ENCODE peak calls at places on chromosomes 4 and X, in ten cellular contexts. One of them, this sample, is unnamed.

GRCh38 chr4:109629775-109630174 is 69.7 kb downstream of the MCUB start:
- DNase-seq in lower leg skin: no peak
- DNase-seq in left lung: no peak
- DNase-seq in right lobe of liver: no peak
- DNase-seq in A549: no peak
- DNase-seq in endothelial cell of umbilical vein: no peak
- DNase-seq in Calu3: no peak
- DNase-seq in breast epithelium: no peak
- DNase-seq in fibroblast of lung: no peak
- DNase-seq in OCI-LY7: no peak
- DNase-seq in this sample: no peak

GRCh38 chr4:118352843-118353373 is at the start of gene PRSS12:
- DNase-seq in left lung: peak
- DNase-seq in fibroblast of lung: peak
- DNase-seq in right lobe of liver: peak
- DNase-seq in endothelial cell of umbilical vein: peak
- DNase-seq in Calu3: peak
- DNase-seq in OCI-LY7: no peak
- DNase-seq in lower leg skin: peak
- DNase-seq in breast epithelium: no peak
- DNase-seq in A549: peak
- DNase-seq in this sample: peak

GRCh38 chr4:74543983-74544382 is 99.0 kb downstream of the AREG start:
- DNase-seq in endothelial cell of umbilical vein: no peak
- DNase-seq in A549: peak
- DNase-seq in fibroblast of lung: peak
- DNase-seq in right lobe of liver: no peak
- DNase-seq in Calu3: no peak
- DNase-seq in left lung: no peak
- DNase-seq in OCI-LY7: no peak
- DNase-seq in lower leg skin: no peak
- DNase-seq in breast epithelium: no peak
- DNase-seq in this sample: no peak

GRCh38 chr4:56286763-56287162 is 100.5 kb downstream of the AASDH start:
- DNase-seq in left lung: no peak
- DNase-seq in OCI-LY7: no peak
- DNase-seq in breast epithelium: no peak
- DNase-seq in endothelial cell of umbilical vein: no peak
- DNase-seq in right lobe of liver: no peak
- DNase-seq in A549: no peak
- DNase-seq in Calu3: no peak
- DNase-seq in lower leg skin: no peak
- DNase-seq in fibroblast of lung: no peak
- DNase-seq in this sample: peak

GRCh38 chr4:107734120-107734519 is 14.1 kb upstream of the PAPSS1 start:
- DNase-seq in left lung: no peak
- DNase-seq in endothelial cell of umbilical vein: no peak
- DNase-seq in Calu3: peak
- DNase-seq in right lobe of liver: no peak
- DNase-seq in breast epithelium: no peak
- DNase-seq in lower leg skin: no peak
- DNase-seq in OCI-LY7: peak
- DNase-seq in fibroblast of lung: no peak
- DNase-seq in A549: peak
- DNase-seq in this sample: peak

GRCh38 chrX:10111364-10112148 is 45.2 kb upstream of the CLCN4 start:
- DNase-seq in fibroblast of lung: no peak
- DNase-seq in A549: no peak
- DNase-seq in lower leg skin: no peak
- DNase-seq in Calu3: no peak
- DNase-seq in right lobe of liver: no peak
- DNase-seq in OCI-LY7: peak
- DNase-seq in endothelial cell of umbilical vein: peak
- DNase-seq in breast epithelium: no peak
- DNase-seq in left lung: no peak
- DNase-seq in this sample: no peak

GRCh38 chr4:53196872-53197759 is 168.7 kb downstream of the SCFD2 start:
- DNase-seq in endothelial cell of umbilical vein: peak
- DNase-seq in fibroblast of lung: peak
- DNase-seq in right lobe of liver: no peak
- DNase-seq in breast epithelium: no peak
- DNase-seq in OCI-LY7: peak
- DNase-seq in left lung: no peak
- DNase-seq in Calu3: peak
- DNase-seq in A549: peak
- DNase-seq in lower leg skin: no peak
- DNase-seq in this sample: peak

GRCh38 chr4:150679018-150679766 is 97.2 kb downstream of the MAB21L2 start:
- DNase-seq in right lobe of liver: no peak
- DNase-seq in left lung: no peak
- DNase-seq in A549: no peak
- DNase-seq in Calu3: no peak
- DNase-seq in lower leg skin: no peak
- DNase-seq in endothelial cell of umbilical vein: no peak
- DNase-seq in OCI-LY7: no peak
- DNase-seq in fibroblast of lung: no peak
- DNase-seq in breast epithelium: no peak
- DNase-seq in this sample: no peak

GRCh38 chr4:54064317-54065275 is at the start of gene CHIC2:
- DNase-seq in fibroblast of lung: peak
- DNase-seq in left lung: peak
- DNase-seq in A549: peak
- DNase-seq in endothelial cell of umbilical vein: peak
- DNase-seq in OCI-LY7: peak
- DNase-seq in right lobe of liver: peak
- DNase-seq in breast epithelium: peak
- DNase-seq in Calu3: peak
- DNase-seq in lower leg skin: peak
- DNase-seq in this sample: peak

GRCh38 chrX:143669395-143669794 is 33.5 kb upstream of the SLITRK4 start:
- DNase-seq in right lobe of liver: no peak
- DNase-seq in endothelial cell of umbilical vein: no peak
- DNase-seq in Calu3: no peak
- DNase-seq in left lung: no peak
- DNase-seq in lower leg skin: no peak
- DNase-seq in breast epithelium: no peak
- DNase-seq in A549: no peak
- DNase-seq in OCI-LY7: no peak
- DNase-seq in fibroblast of lung: no peak
- DNase-seq in this sample: peak
- TF ChIP-seq CTCF in right lobe of liver: no peak
- TF ChIP-seq CTCF in endothelial cell of umbilical vein: no peak
- TF ChIP-seq CTCF in Calu3: no peak
- TF ChIP-seq CTCF in left lung: no peak
- TF ChIP-seq CTCF in lower leg skin: no peak
- TF ChIP-seq CTCF in breast epithelium: no peak
- TF ChIP-seq CTCF in A549: no peak
- TF ChIP-seq CTCF in OCI-LY7: peak
- TF ChIP-seq CTCF in fibroblast of lung: no peak
- TF ChIP-seq CTCF in this sample: peak

DNA sequence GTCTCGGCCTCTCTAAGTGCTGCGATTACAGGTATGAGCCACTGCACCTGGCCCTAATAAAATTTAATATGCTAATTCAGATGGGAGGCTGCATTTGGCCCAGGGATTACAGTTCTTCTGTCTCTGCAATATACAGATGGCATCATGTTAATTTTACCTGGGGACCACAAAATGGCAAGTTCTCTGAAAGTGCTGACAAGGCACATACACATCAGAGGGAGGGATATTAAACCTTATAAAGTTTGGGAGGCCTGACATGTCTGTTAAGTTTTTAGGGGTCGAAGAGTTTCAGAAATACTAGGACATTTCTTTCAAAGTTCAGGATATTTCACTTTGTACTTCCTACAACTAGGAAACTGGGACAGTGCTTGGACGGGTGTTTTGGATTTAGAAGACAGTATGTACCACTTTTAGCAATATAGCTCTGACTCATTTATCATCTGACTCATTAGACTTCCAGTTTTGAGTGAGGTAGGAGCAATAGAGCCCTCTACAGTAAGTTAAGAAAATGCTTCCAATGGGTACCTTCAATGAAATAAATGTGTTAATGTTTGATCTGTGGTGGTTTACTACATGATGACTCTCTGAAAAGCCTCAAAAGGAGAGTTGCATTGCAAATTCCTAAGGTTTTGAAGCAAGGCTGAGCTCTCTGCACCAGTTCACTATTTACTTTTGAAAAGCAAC is 981.0 kb upstream of the HS3ST1 start:
- DNase-seq in endothelial cell of umbilical vein: peak
- DNase-seq in left lung: no peak
- DNase-seq in A549: no peak
- DNase-seq in breast epithelium: no peak
- DNase-seq in lower leg skin: no peak
- DNase-seq in Calu3: no peak
- DNase-seq in OCI-LY7: no peak
- DNase-seq in fibroblast of lung: peak
- DNase-seq in right lobe of liver: no peak
- DNase-seq in this sample: no peak
- TF ChIP-seq CTCF in endothelial cell of umbilical vein: peak
- TF ChIP-seq CTCF in left lung: no peak
- TF ChIP-seq CTCF in A549: no peak
- TF ChIP-seq CTCF in breast epithelium: no peak
- TF ChIP-seq CTCF in lower leg skin: no peak
- TF ChIP-seq CTCF in Calu3: no peak
- TF ChIP-seq CTCF in OCI-LY7: no peak
- TF ChIP-seq CTCF in fibroblast of lung: peak
- TF ChIP-seq CTCF in right lobe of liver: no peak
- TF ChIP-seq CTCF in this sample: no peak

DNA sequence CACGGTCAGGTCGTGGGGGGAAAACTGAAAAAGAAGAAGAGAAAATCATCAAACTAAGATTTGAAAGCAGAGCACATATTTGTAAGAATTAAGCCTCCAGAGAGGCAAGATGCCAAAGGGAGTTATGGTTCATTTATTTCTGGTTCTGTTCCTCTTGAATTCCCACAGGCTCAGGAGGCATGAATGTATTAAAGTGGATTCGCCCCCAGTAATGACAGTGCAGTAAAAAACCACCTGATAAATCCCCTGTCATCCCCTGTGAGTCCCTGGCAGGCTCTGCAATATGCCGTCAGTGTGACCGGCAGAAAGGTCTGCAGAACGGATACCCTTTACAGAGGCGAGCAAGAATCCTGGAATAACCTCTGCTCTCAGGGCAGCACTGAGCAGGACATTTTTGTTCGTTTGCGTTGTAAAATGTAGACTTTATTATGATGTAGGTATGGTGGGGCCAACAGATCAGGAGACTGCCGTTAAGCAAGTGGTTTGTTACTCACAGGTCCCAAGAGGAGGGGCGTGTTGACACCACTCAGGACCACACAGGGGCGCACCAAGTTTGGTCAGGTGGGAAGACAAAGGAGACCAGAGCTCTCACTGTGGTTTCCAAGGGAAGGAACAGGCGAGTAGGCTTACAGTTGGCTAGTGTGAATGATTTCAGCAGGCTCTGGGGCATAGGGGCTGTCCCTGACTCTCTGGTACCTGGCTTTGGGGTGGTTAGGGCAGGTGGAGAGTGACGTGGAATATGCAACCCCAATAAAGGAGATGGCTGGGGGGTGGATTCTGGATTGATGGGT is 75.3 kb downstream of the DHRSX start:
- DNase-seq in fibroblast of lung: no peak
- DNase-seq in endothelial cell of umbilical vein: no peak
- DNase-seq in A549: no peak
- DNase-seq in lower leg skin: no peak
- DNase-seq in right lobe of liver: no peak
- DNase-seq in left lung: no peak
- DNase-seq in OCI-LY7: peak
- DNase-seq in breast epithelium: no peak
- DNase-seq in Calu3: no peak
- DNase-seq in this sample: peak
- TF ChIP-seq CTCF in fibroblast of lung: no peak
- TF ChIP-seq CTCF in endothelial cell of umbilical vein: no peak
- TF ChIP-seq CTCF in A549: no peak
- TF ChIP-seq CTCF in lower leg skin: no peak
- TF ChIP-seq CTCF in right lobe of liver: no peak
- TF ChIP-seq CTCF in left lung: no peak
- TF ChIP-seq CTCF in OCI-LY7: peak
- TF ChIP-seq CTCF in breast epithelium: no peak
- TF ChIP-seq CTCF in Calu3: no peak
- TF ChIP-seq CTCF in this sample: peak

DNA sequence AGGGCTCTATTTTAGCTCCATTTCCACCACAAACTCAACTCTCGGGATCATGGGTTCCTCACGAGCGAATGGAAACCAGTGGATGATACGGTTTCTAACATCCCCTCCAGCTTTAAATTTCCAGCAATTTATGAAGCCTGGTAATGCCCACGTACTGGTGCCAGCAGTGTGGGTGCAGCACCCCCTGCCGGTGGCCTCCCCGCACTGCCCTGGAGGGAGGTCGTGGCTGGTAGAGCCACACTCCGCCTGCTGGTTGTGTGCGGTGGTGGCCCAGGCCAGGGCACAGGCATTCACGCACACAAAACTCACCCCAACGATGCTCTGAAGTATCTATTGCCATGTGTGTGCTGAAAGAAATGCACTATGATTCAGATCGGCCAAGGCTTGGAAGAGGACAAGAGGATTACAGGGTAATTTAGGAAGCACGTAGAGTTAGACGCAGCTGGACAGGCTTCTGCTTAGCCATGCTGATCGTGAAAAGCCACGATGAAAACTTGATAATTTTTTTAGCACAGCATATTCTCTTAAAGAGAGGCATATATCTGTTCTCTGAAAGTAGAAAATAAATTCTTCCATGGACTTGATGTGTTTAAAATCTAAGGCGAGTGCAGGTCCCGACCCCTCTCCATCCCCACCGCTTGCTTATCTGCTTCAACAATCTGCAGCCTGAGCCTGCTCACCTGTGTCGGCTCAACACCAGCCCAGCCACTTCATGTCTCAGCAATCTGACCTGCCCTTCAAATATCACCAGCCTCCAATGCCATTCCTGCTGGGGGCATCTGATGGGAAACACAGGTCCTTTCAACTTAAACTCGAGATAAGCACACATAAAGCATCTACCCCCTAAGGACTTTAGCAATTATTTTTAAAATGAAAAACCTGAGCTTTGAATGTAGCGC is 59.1 kb downstream of the SCD5 start:
- DNase-seq in A549: peak
- DNase-seq in lower leg skin: peak
- DNase-seq in fibroblast of lung: peak
- DNase-seq in right lobe of liver: peak
- DNase-seq in left lung: peak
- DNase-seq in endothelial cell of umbilical vein: peak
- DNase-seq in OCI-LY7: peak
- DNase-seq in Calu3: peak
- DNase-seq in breast epithelium: no peak
- DNase-seq in this sample: peak
- TF ChIP-seq CTCF in A549: peak
- TF ChIP-seq CTCF in lower leg skin: no peak
- TF ChIP-seq CTCF in fibroblast of lung: peak
- TF ChIP-seq CTCF in right lobe of liver: peak
- TF ChIP-seq CTCF in left lung: peak
- TF ChIP-seq CTCF in endothelial cell of umbilical vein: peak
- TF ChIP-seq CTCF in OCI-LY7: peak
- TF ChIP-seq CTCF in Calu3: peak
- TF ChIP-seq CTCF in breast epithelium: peak
- TF ChIP-seq CTCF in this sample: peak

This sample was measured in A673.